ENCODE peak calls at places on chromosomes 16 and 17, in six cellular contexts. U, R, D, W, K and P are unnamed samples.

GRCh38 chr17:56020369-56020768 is 132.9 kb upstream of the ANKFN1 start:
- DNase-seq in D (no peak), R (no peak), U (no peak), K (no peak), W (no peak), P (no peak)

GRCh38 chr17:79017546-79017945 is 6.4 kb upstream of the C1QTNF1 start:
- DNase-seq in R (no peak), U (no peak), W (no peak), D (no peak), K (no peak), P (no peak)

GRCh38 chr16:3101018-3101840 is 2.1 kb upstream of the ZSCAN10 start:
- DNase-seq in W (peak), U (peak), K (peak), D (no peak), R (no peak), P (no peak)

GRCh38 chr17:48014603-48015037 is 23.0 kb downstream of the COPZ2 start:
- DNase-seq in W (no peak), K (peak), U (peak), R (no peak), D (no peak), P (no peak)

GRCh38 chr17:71438631-71439146 is 682.1 kb upstream of the SOX9 start:
- DNase-seq in R (peak), K (no peak), W (peak), D (no peak), U (peak), P (no peak)

GRCh38 chr16:88013091-88013609 is 61.9 kb downstream of the BANP start:
- DNase-seq in K (no peak), R (no peak), D (no peak), W (no peak), U (no peak), P (no peak)

GRCh38 chr16:14105976-14106375 is 34.9 kb downstream of the MRTFB start:
- DNase-seq in K (no peak), W (no peak), U (no peak), R (no peak), D (no peak), P (no peak)

GRCh38 chr17:78313735-78314648 is 45.9 kb downstream of the SOCS3 start:
- DNase-seq in U (peak), W (peak), R (peak), K (peak), D (peak), P (peak)

GRCh38 chr17:17751996-17752821 is 71.0 kb downstream of the RAI1 start:
- DNase-seq in K (peak), D (peak), R (peak), W (peak), U (peak), P (peak)

GRCh38 chr17:61409301-61410099 is 9.9 kb downstream of the TBX2 start:
- DNase-seq in R (peak), K (peak), D (no peak), W (no peak), U (peak), P (peak)

GRCh38 chr17:27430383-27430840 is 25.8 kb upstream of the KSR1 start:
- DNase-seq in K (no peak), U (no peak), R (no peak), W (no peak), D (no peak), P (no peak)

GRCh38 chr16:67917140-67917851 is 14.4 kb downstream of the CTRL start:
- DNase-seq in W (no peak), D (no peak), R (no peak), U (no peak), K (no peak), P (no peak)

GRCh38 chr16:53085539-53086450 is 31.0 kb downstream of the CHD9 start:
- DNase-seq in W (no peak), D (no peak), U (peak), K (no peak), R (no peak), P (no peak)

GRCh38 chr16:53087101-53087500 is 32.3 kb downstream of the CHD9 start:
- DNase-seq in D (no peak), W (no peak), U (no peak), K (no peak), R (no peak), P (no peak)

GRCh38 chr16:53084141-53084541 is 29.4 kb downstream of the CHD9 start:
- DNase-seq in W (no peak), R (no peak), D (no peak), K (no peak), U (no peak), P (peak)

GRCh38 chr16:53083123-53083522 is 28.3 kb downstream of the CHD9 start:
- DNase-seq in K (no peak), W (no peak), R (no peak), D (no peak), U (no peak), P (no peak)

DNA sequence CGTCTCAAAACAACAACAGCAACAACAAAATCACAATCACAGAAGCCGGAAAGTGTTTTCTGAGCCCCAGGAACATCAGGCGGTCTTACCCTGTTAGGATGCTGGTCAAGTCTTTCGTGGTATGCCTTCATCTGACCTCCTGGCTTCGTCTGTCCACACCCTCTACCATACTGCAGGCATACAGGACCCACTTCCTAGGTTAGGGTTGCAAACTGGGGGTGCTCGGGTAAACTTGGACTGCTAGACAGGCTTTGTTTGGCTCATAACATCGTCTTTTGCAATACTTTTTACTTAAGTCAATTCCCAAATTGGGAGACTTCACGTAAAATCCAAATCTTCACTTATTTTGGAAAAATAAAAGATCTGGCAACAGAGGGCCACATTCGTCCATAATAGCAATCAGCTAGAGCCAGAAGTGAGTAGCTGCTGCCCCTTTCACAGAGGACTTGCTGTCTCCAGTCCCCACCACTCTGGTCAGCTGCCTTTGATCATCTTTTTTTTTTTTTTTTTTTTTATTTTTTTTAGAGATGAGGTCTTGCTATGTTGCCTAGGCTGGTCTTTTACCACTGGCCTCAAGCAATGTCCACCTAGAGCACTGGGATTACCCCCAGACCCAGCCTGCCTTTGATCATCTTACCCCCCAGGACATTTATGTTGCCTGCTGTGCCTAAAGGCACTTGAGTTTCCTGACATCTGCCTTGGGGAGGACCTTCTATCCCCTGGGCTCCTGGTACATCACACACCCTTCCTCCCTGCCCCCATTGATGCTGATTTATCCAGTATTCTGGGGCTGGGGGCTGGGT is 30.1 kb downstream of the CHD9 start:
- DNase-seq in W (no peak), R (no peak), K (no peak), D (no peak), U (no peak), P (no peak)
- TF ChIP-seq JUND in W (no peak), R (no peak), K (no peak), D (no peak), U (no peak), P (no peak)

GRCh38 chr17:42453544-42453943 is 5.1 kb upstream of the ATP6V0A1 start:
- DNase-seq in R (no peak), W (no peak), K (no peak), D (no peak), U (no peak), P (no peak)
- TF ChIP-seq JUND in R (no peak), W (no peak), K (no peak), D (no peak), U (no peak), P (no peak)

DNA sequence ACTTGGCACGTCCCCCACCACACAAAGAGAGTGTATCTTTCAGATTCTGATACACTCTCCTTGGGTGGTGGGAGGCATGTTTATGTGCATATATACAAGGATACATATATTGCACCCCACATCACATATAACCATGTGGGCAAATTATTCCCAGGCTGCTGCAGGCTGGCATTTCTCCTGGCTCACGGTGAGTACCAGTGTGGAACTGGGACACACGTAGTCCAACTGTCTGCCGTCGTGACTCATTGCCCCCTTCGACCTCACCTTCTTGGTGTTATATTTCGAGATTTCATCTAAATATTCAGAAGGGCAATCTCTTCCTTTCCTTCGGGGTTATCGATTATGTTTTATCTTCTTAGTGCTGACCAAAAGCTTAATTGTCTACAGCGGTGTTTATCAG is 24.4 kb downstream of the ARHGAP44 start:
- DNase-seq in K (no peak), U (no peak), D (no peak), R (no peak), W (no peak), P (no peak)
- TF ChIP-seq JUND in K (no peak), U (no peak), D (no peak), R (no peak), W (no peak), P (no peak)

DNA sequence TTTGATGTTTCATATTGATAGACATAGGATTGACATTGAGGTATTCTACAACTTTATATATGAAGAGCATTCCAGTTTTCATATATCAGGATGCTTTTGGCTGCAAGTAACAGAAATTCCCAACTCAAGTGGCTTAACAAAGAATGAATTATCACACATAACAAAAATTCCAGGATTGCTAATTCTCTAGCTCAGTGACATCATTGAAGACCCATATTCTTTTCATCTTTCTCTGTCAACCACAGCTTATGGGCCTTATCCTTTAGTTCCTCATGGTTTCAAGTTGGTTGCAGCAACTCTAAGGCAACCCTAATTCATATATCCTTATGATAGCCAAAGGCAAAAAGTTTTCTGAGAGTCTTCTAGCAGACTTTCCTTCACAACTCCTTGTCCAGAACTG is 91.5 kb upstream of the HAS3 start:
- DNase-seq in W (no peak), U (no peak), K (no peak), D (no peak), R (no peak), P (no peak)
- TF ChIP-seq JUND in W (no peak), U (no peak), K (no peak), D (no peak), R (no peak), P (no peak)